ENCODE peak calls at places on chromosomes 1 and 21, in nine cellular contexts. M is mesothelial cell of epicardium; S is omental fat pad; K is SW480; D is stimulated activated CD8-positive, alpha-beta memory T cell treated with anti-CD3 and anti-CD28 coated beads, Interleukin-12 subunit alpha, Interleukin-12 subunit beta, amount 100 ng/mL, for 4 hours; T is foreskin fibroblast; F is HFF-Myc; H is AG08395; Q is SHP77. B is an unnamed sample.

GRCh38 chr1:208748766-208749165 is 504.6 kb upstream of the PLXNA2 start:
- DNase-seq in S (no peak), M (no peak), D (no peak), Q (no peak), F (no peak), T (no peak), H (no peak), K (no peak), B (no peak)

GRCh38 chr21:44858791-44859190 is 14.7 kb downstream of the PTTG1IP start:
- DNase-seq in F (no peak), Q (no peak), T (no peak), H (no peak), S (no peak), M (no peak), K (no peak), D (no peak), B (no peak)

GRCh38 chr1:193674292-193674944 is 488.0 kb upstream of the B3GALT2 start:
- DNase-seq in S (no peak), T (no peak), K (peak), H (no peak), F (no peak), M (no peak), D (no peak), Q (no peak), B (no peak)

GRCh38 chr1:54403377-54403776 is 2.8 kb downstream of the SSBP3 start:
- DNase-seq in T (no peak), K (no peak), M (no peak), S (no peak), H (no peak), Q (no peak), D (no peak), F (no peak), B (no peak)

GRCh38 chr1:84929581-84929980 is 36.6 kb upstream of the LPAR3 start:
- DNase-seq in K (no peak), H (no peak), S (no peak), D (no peak), Q (no peak), T (no peak), F (no peak), M (no peak), B (no peak)

GRCh38 chr1:22673486-22674409 is 20.7 kb downstream of the C1QB start:
- DNase-seq in M (peak), Q (no peak), H (peak), F (peak), T (peak), K (peak), D (no peak), S (peak), B (no peak)

GRCh38 chr1:114585221-114585620 is 3.8 kb upstream of the BCAS2 start:
- DNase-seq in F (no peak), Q (no peak), K (no peak), H (no peak), T (peak), S (no peak), M (no peak), D (no peak), B (no peak)

GRCh38 chr1:150272379-150272840 is at the start of gene C1orf54:
- DNase-seq in D (no peak), S (no peak), T (peak), H (peak), M (peak), F (no peak), K (no peak), Q (no peak), B (peak)

GRCh38 chr1:11458811-11459275 is 20.1 kb upstream of the DISP3 start:
- DNase-seq in K (no peak), T (no peak), M (no peak), F (no peak), Q (no peak), S (no peak), H (no peak), D (no peak), B (no peak)

GRCh38 chr1:53025034-53025777 is 36.8 kb upstream of the PODN start:
- DNase-seq in D (no peak), F (peak), Q (no peak), T (peak), M (no peak), K (peak), H (peak), S (no peak), B (no peak)

GRCh38 chr1:41369531-41369930 is 8.3 kb downstream of the FOXO6 start:
- DNase-seq in D (no peak), Q (no peak), H (no peak), T (no peak), S (no peak), F (no peak), K (no peak), M (no peak), B (no peak)

GRCh38 chr1:198903203-198903602 is 264.4 kb downstream of the PTPRC start:
- DNase-seq in H (no peak), K (no peak), F (no peak), M (no peak), D (no peak), Q (no peak), T (no peak), S (no peak), B (no peak)

GRCh38 chr1:197731449-197731848 is 43.8 kb downstream of the DENND1B start:
- DNase-seq in T (no peak), S (no peak), D (no peak), Q (no peak), K (no peak), M (no peak), H (no peak), F (no peak), B (no peak)

GRCh38 chr21:44440241-44441040 is 14.9 kb upstream of the LRRC3 start:
- DNase-seq in S (no peak), K (no peak), Q (no peak), F (no peak), T (no peak), H (no peak), D (no peak), M (no peak), B (no peak)

GRCh38 chr1:205191617-205192016 is 19.9 kb downstream of the DSTYK start:
- DNase-seq in F (no peak), T (peak), H (no peak), K (no peak), M (no peak), Q (no peak), S (no peak), D (no peak), B (no peak)

GRCh38 chr1:27163093-27163492 is 8.2 kb upstream of the SLC9A1 start:
- DNase-seq in S (no peak), M (no peak), K (no peak), D (no peak), Q (peak), T (no peak), F (no peak), H (no peak), B (no peak)

GRCh38 chr21:27954806-27955205 is 987.9 kb upstream of the ADAMTS5 start:
- DNase-seq in H (no peak), F (peak), K (no peak), S (no peak), M (no peak), T (peak), Q (no peak), D (no peak), B (no peak)

GRCh38 chr1:57067863-57068262 is 102.0 kb upstream of the C8B start:
- DNase-seq in H (no peak), F (no peak), S (no peak), K (no peak), D (no peak), Q (no peak), T (no peak), M (no peak), B (no peak)

GRCh38 chr1:63824386-63824898 is 50.6 kb downstream of the ROR1 start:
- DNase-seq in S (no peak), F (no peak), H (no peak), T (no peak), K (no peak), Q (no peak), D (no peak), M (no peak), B (no peak)

GRCh38 chr1:231192620-231193163 is 30.8 kb downstream of the TRIM67 start:
- DNase-seq in T (no peak), Q (no peak), H (no peak), F (no peak), S (no peak), D (no peak), K (no peak), M (no peak), B (no peak)

GRCh38 chr1:9454094-9454418 is 85.2 kb upstream of the SLC25A33 start:
- DNase-seq in K (no peak), S (no peak), M (no peak), H (no peak), D (no peak), T (no peak), F (no peak), Q (no peak), B (no peak)

GRCh38 chr1:193358419-193358818 is 172.0 kb upstream of the B3GALT2 start:
- DNase-seq in D (no peak), M (no peak), S (no peak), K (no peak), F (no peak), Q (no peak), H (no peak), T (no peak), B (peak)

GRCh38 chr1:186760426-186760825 is 68.3 kb upstream of the PLA2G4A start:
- DNase-seq in H (no peak), Q (no peak), D (no peak), K (no peak), F (no peak), S (no peak), M (no peak), T (no peak), B (no peak)

GRCh38 chr1:20037877-20038276 is 32.1 kb upstream of the PLA2G5 start:
- DNase-seq in H (no peak), T (no peak), S (no peak), K (peak), D (no peak), M (no peak), F (no peak), Q (no peak), B (no peak)

GRCh38 chr1:156388814-156389137 is 19.8 kb downstream of the RHBG start:
- DNase-seq in F (no peak), S (no peak), M (no peak), Q (no peak), K (no peak), D (no peak), H (no peak), T (no peak), B (no peak)

B was measured in H1.